ENCODE peak calls at places on chromosomes 5 and 9, in five cellular contexts. G, U, C, I and A are unnamed samples.

GRCh38 chr5:59007460-59008063 is 424.7 kb downstream of the RAB3C start:
- DNase-seq in G (no peak), C (no peak), I (no peak), U (peak; percentile 63), A (no peak)

GRCh38 chr9:108643756-108644510 is 211.9 kb downstream of the ACTL7B start:
- DNase-seq in U (no peak), I (no peak), G (no peak), C (no peak), A (no peak)

GRCh38 chr9:111514967-111515366 is 10.0 kb upstream of the ZNF483 start:
- DNase-seq in C (no peak), G (no peak), I (no peak), U (no peak), A (no peak)

GRCh38 chr5:133612021-133612860 is at the start of gene FSTL4:
- DNase-seq in C (peak; percentile 57), U (no peak), I (no peak), G (no peak), A (no peak)

GRCh38 chr9:120710110-120710981 is 3.9 kb downstream of the MEGF9 start:
- DNase-seq in C (no peak), G (no peak), I (no peak), U (peak; percentile 27), A (no peak)

GRCh38 chr9:97041898-97042297 is 3.0 kb upstream of the CTSV start:
- DNase-seq in G (no peak), C (no peak), I (no peak), U (no peak), A (no peak)

GRCh38 chr5:24368121-24368520 is 276.7 kb downstream of the CDH10 start:
- DNase-seq in G (no peak), I (no peak), C (no peak), U (no peak), A (no peak)

GRCh38 chr5:55231476-55232193 is 1.8 kb downstream of the CCNO start:
- DNase-seq in I (no peak), C (no peak), U (no peak), G (no peak), A (no peak)

GRCh38 chr5:164672931-164673694 is 1167.7 kb downstream of the MAT2B start:
- DNase-seq in U (peak; percentile 3), I (no peak), C (no peak), G (no peak), A (no peak)

GRCh38 chr5:92749943-92750342 is 831.1 kb downstream of the NR2F1-AS1 start:
- DNase-seq in I (no peak), U (peak; percentile 22), G (peak; percentile 25), C (no peak), A (no peak)

GRCh38 chr5:11139471-11139870 is 378.4 kb upstream of the DAP start:
- DNase-seq in U (no peak), G (no peak), C (no peak), I (no peak), A (no peak)

GRCh38 chr5:138078006-138078643 is 5.7 kb upstream of the WNT8A start:
- DNase-seq in G (no peak), C (no peak), I (no peak), U (no peak), A (no peak)

GRCh38 chr5:109063223-109063622 is 315.5 kb downstream of the FER start:
- DNase-seq in U (peak; percentile 31), G (no peak), I (no peak), C (no peak), A (no peak)

GRCh38 chr5:129137637-129138036 is 43.1 kb downstream of the ISOC1 start:
- DNase-seq in I (no peak), G (no peak), C (no peak), U (no peak), A (no peak)

GRCh38 chr5:173477320-173478055 is 139.0 kb downstream of the BOD1 start:
- DNase-seq in I (no peak), U (peak; percentile 76), G (peak; percentile 46), C (no peak), A (no peak)

GRCh38 chr5:175521313-175521833 is 43.0 kb downstream of the SFXN1 start:
- DNase-seq in I (no peak), G (no peak), U (no peak), C (no peak), A (no peak)

GRCh38 chr9:133677126-133678010 is 41.2 kb downstream of the DBH start:
- DNase-seq in U (no peak), I (no peak), C (peak; percentile 17), G (no peak), A (no peak)

GRCh38 chr5:159094745-159095144 is 5.0 kb downstream of the EBF1 start:
- DNase-seq in C (peak; percentile 83), I (no peak), U (peak; percentile 94), G (no peak), A (no peak)

GRCh38 chr5:157106668-157107461 is 2.0 kb downstream of the HAVCR2 start:
- DNase-seq in I (peak; percentile 15), U (no peak), G (no peak), C (no peak), A (no peak)

GRCh38 chr5:13081116-13081515 is 863.4 kb downstream of the DNAH5 start:
- DNase-seq in G (no peak), C (no peak), I (no peak), U (no peak), A (no peak)

DNA sequence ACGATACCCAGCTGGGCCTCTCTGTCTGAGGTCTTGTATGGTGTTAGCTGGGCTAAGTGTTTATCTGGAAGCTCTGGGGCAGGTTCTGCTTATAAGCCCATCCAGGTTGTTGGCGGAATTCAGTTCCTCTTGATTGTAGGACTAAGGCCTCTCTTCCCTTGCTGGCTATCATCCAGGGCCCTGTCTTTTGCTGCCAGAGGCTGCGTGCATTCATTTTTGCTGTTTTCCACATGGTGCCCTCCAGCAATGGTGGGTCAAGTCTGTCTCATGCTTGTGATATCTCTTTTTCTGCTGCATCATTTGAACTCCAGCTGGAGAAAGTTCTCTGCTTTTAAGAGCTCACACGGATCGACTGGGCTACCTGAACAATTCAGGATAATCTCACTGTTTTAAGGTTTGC is 105.7 kb upstream of the ZNF618 start:
- DNase-seq in U (peak; percentile 40), G (peak; percentile 29), I (no peak), C (no peak), A (no peak)
- TF ChIP-seq CTCF in U (no peak), G (no peak), I (no peak), C (no peak), A (no peak)

GRCh38 chr5:72558383-72558782 is 51.2 kb upstream of the ZNF366 start:
- DNase-seq in C (no peak), U (no peak), G (no peak), I (no peak), A (no peak)

GRCh38 chr5:72557576-72558336 is 50.5 kb upstream of the ZNF366 start:
- DNase-seq in C (no peak), U (no peak), G (no peak), I (no peak), A (no peak)

GRCh38 chr5:72559866-72560766 is 52.9 kb upstream of the ZNF366 start:
- DNase-seq in G (no peak), C (no peak), U (no peak), I (no peak), A (no peak)

GRCh38 chr5:72562717-72563116 is 55.5 kb upstream of the ZNF366 start:
- DNase-seq in U (no peak), I (no peak), C (no peak), G (no peak), A (no peak)

GRCh38 chr5:72561407-72561972 is 54.3 kb upstream of the ZNF366 start:
- DNase-seq in C (no peak), I (no peak), G (no peak), U (no peak), A (no peak)
- TF ChIP-seq CTCF in C (no peak), I (no peak), G (no peak), U (no peak), A (no peak)

GRCh38 chr5:67129768-67130167 is 66.8 kb downstream of the CD180 start:
- DNase-seq in C (no peak), G (no peak), U (no peak), I (no peak), A (no peak)

GRCh38 chr5:67133217-67133616 is 63.4 kb downstream of the CD180 start:
- DNase-seq in I (no peak), C (no peak), U (no peak), G (no peak), A (no peak)

GRCh38 chr5:67133781-67134180 is 62.8 kb downstream of the CD180 start:
- DNase-seq in U (no peak), G (no peak), I (no peak), C (no peak), A (no peak)

GRCh38 chr5:67140413-67140812 is 56.2 kb downstream of the CD180 start:
- DNase-seq in U (no peak), C (no peak), G (no peak), I (no peak), A (no peak)

DNA sequence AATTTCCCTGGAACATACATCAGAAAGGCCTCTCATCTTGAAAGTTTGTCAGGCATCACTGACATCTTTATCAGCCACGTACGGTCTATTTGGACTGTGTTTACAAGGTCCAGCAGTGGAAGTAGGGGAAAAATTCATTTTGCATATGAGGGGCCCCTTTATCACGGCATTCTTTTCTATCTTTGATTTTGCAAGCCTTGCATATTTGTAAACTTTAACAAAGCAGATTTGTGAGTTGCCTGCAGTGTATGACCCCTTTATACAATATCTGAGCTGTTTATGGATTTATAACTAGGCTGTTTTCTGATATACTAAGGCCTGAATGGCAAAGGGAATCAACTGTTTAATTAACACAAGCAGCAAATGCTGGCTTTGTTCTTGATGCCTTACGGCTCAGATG is 61.2 kb downstream of the CD180 start:
- DNase-seq in I (no peak), G (no peak), C (no peak), U (no peak), A (no peak)
- TF ChIP-seq CTCF in I (no peak), G (no peak), C (no peak), U (no peak), A (no peak)

GRCh38 chr5:125551246-125551645 is 804.8 kb upstream of the ZNF608 start:
- DNase-seq in I (no peak), C (no peak), U (no peak), G (peak; percentile 16), A (no peak)

GRCh38 chr5:125552486-125552885 is 806.0 kb upstream of the ZNF608 start:
- DNase-seq in C (no peak), I (no peak), U (no peak), G (peak; percentile 16), A (no peak)

GRCh38 chr5:125555591-125555990 is 809.2 kb upstream of the ZNF608 start:
- DNase-seq in U (no peak), C (no peak), I (no peak), G (no peak), A (no peak)

GRCh38 chr5:125551797-125552196 is 805.4 kb upstream of the ZNF608 start:
- DNase-seq in G (no peak), C (no peak), I (no peak), U (no peak), A (no peak)

DNA sequence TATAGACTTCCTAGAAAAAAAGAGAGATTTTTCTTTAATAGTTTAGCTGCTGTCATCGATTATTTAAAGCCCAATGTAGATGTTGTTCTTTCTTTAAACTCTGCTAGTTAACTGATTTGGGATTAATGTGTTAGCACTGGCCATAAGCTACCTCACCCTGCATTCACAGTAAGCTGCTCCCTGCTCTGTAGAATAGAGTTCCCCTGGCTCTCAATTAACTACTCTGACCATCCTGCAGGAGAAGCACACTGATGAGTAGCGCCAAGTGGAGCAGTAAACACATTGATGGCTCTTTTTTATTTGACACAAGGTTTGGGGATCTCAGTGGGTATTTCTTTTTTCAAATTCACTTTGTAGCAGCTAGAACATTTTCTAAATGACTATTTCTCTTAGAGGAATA is 807.9 kb upstream of the ZNF608 start:
- DNase-seq in I (no peak), G (no peak), C (no peak), U (no peak), A (no peak)
- TF ChIP-seq CTCF in I (no peak), G (no peak), C (no peak), U (no peak), A (no peak)